ENCODE peak calls at places on chromosome X, in eight cellular contexts. V is A549; X is tibial nerve; W is GM23248; T is psoas muscle; M is effector memory CD4-positive, alpha-beta T cell; A is sigmoid colon; J is naive thymus-derived CD4-positive, alpha-beta T cell. F is an unnamed sample. For H3K9me3, the result is how much of the 10 kb centered on the place peaks cover.

GRCh38 chrX:109889289-109890006 is 113.5 kb upstream of the TMEM164 start:
- DNase-seq in T (no peak), J (no peak), W (peak), V (no peak), A (no peak), M (no peak), X (no peak), F (no peak)

GRCh38 chrX:80223922-80224579 is 196.2 kb upstream of the TENT5D start:
- DNase-seq in X (no peak), J (no peak), V (no peak), M (no peak), T (no peak), W (no peak), A (no peak), F (no peak)

GRCh38 chrX:68428431-68428830 is 4.9 kb downstream of the OPHN1 start:
- DNase-seq in A (no peak), M (no peak), V (no peak), W (peak), T (no peak), J (no peak), X (no peak), F (no peak)

GRCh38 chrX:68832101-68832416 is 3.2 kb downstream of the EFNB1 start:
- DNase-seq in X (no peak), V (no peak), M (no peak), A (peak), T (peak), W (peak), J (no peak), F (peak)

GRCh38 chrX:13652256-13653021 is 502 bp upstream of the TCEANC start:
- DNase-seq in X (no peak), V (peak), A (no peak), W (peak), T (no peak), J (no peak), M (no peak), F (no peak)

GRCh38 chrX:144896323-144896722 is 351.0 kb upstream of the SPANXN1 start:
- DNase-seq in X (no peak), A (no peak), W (peak), T (no peak), V (no peak), J (no peak), M (no peak), F (no peak)

GRCh38 chrX:120731386-120731785 is 101.5 kb upstream of the C1GALT1C1 start:
- DNase-seq in V (no peak), M (no peak), A (no peak), W (peak), J (no peak), T (no peak), X (no peak), F (no peak)

GRCh38 chrX:2984342-2984741 is 22.0 kb upstream of the ARSH start:
- DNase-seq in X (no peak), J (no peak), A (no peak), M (no peak), V (no peak), T (no peak), W (no peak), F (no peak)

GRCh38 chrX:135625995-135626394 is 87.4 kb upstream of the CT45A1 start:
- DNase-seq in M (no peak), J (no peak), W (peak), A (no peak), T (no peak), V (no peak), X (no peak), F (no peak)

GRCh38 chrX:68936608-68937007 is 107.8 kb downstream of the EFNB1 start:
- DNase-seq in J (no peak), M (no peak), X (no peak), V (no peak), A (peak), T (no peak), W (peak), F (no peak)

GRCh38 chrX:115968436-115969252 is 201.9 kb upstream of the AGTR2 start:
- DNase-seq in W (peak), A (peak), J (no peak), T (peak), X (peak), M (no peak), V (peak), F (peak)

GRCh38 chrX:38375888-38376287 is 23.5 kb downstream of the OTC start:
- DNase-seq in V (peak), A (no peak), W (peak), M (no peak), T (no peak), J (no peak), X (no peak), F (no peak)

GRCh38 chrX:103360916-103361315 is 4.6 kb downstream of the TCEAL9 start:
- DNase-seq in W (no peak), V (no peak), M (no peak), J (no peak), T (no peak), X (no peak), A (no peak), F (no peak)

GRCh38 chrX:100829730-100830129 is 9.5 kb downstream of the CSTF2 start:
- DNase-seq in J (peak), V (no peak), X (no peak), M (no peak), T (no peak), A (no peak), W (peak), F (no peak)

GRCh38 chrX:22300130-22300529 is 27.4 kb downstream of the CBLL2 start:
- DNase-seq in J (no peak), T (no peak), X (no peak), M (no peak), W (peak), A (peak), V (no peak), F (no peak)

GRCh38 chrX:73767017-73767416 is 204.0 kb downstream of the CHIC1 start:
- DNase-seq in A (no peak), V (no peak), M (no peak), T (no peak), X (no peak), W (no peak), J (no peak), F (no peak)
- H3K9me3 ChIP-seq in A (under half), V (under half), M (under half), T (under half), X (under half), W (under half), J (under half), F (under half)

DNA sequence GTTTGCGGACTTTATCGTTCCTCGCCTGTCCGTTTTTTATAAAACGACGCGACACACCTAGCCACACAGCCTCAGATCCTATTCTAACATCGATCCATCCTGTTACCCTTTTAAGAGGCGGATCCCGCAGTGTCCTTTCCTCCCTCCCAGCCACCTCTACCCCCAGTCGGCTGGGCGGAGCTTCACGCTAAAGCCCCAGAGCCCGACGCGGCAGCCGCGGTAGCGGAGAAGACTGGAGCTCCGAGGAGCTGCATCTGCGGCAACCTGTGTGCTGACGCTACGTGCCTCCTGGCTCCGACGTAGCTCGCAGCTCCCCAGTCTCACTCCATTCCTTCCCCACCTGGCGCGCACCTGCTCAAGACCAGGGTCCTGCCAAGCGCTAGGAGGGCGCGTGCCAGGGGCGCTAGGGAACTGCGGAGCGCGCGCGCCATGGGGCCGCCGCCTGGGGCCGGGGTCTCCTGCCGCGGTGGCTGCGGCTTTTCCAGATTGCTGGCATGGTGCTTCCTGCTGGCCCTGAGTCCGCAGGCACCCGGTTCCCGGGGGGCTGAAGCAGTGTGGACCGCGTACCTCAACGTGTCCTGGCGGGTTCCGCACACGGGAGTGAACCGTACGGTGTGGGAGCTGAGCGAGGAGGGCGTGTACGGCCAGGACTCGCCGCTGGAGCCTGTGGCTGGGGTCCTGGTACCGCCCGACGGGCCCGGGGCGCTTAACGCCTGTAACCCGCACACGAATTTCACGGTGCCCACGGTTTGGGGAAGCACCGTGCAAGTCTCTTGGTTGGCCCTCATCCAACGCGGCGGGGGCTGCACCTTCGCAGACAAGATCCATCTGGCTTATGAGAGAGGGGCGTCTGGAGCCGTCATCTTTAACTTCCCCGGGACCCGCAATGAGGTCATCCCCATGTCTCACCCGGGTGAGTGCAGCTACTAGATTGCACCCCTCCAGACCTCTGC is at the start of gene RNF128:
- DNase-seq in X (no peak), T (peak), M (no peak), V (peak), A (no peak), W (peak), J (no peak), F (peak)
- H3K27ac ChIP-seq in X (no peak), T (peak), M (no peak), V (no peak), A (no peak), W (no peak), J (no peak), F (peak)

GRCh38 chrX:65883556-65883955 is 156.3 kb downstream of the VSIG4 start:
- DNase-seq in M (no peak), A (no peak), X (no peak), W (no peak), T (no peak), V (no peak), J (no peak), F (no peak)
- H3K9me3 ChIP-seq in M (under half), A (under half), X (under half), W (under half), T (under half), V (under half), J (under half), F (under half)

GRCh38 chrX:39681885-39682284 is 415.9 kb downstream of the BCOR start:
- DNase-seq in T (no peak), V (no peak), X (no peak), J (no peak), M (no peak), A (no peak), W (no peak), F (no peak)
- H3K27ac ChIP-seq in T (no peak), V (no peak), X (no peak), J (no peak), M (no peak), A (no peak), W (no peak), F (no peak)

DNA sequence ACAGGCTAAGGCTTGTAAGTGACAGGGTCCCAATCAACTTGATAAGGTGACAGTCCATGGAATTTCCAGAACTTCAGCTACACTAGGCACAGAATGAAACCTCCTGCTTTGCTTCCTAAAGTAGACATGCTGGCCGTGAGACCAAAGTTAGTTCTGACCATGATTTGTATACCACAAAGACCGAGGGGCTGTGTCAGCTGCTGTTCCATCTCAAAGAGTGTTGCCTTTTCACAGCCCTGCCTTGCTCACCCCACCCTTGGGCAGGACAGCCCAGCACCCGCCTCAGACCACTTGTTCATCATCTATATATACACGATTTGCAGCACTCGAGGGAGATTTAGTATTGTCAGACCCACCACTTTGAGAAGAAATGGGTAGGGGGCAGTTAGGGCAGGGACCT is 5.3 kb downstream of the IDS start:
- DNase-seq in X (no peak), A (no peak), W (no peak), M (no peak), V (no peak), T (no peak), J (no peak), F (no peak)
- H3K9me3 ChIP-seq in X (under half), A (under half), W (under half), M (under half), V (under half), T (under half), J (under half), F (under half)

DNA sequence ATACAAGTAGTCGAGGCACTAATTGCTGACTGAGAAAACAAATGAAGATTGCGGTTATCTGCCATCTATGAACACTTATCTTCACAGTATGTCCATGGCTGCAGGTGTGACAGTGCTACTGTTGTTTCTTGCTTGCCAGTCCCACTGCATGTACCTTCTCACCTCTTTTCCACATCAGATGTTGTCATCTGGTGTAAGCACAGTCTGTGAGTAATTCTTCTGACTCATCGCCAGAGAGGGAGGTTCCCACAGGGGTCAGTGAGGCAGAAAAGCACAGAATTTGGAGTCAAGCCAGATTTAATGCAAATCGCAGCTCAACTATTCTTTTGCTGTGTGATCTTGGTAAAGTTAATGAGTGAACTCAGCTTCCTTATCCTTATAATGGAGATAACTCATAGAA is 144.4 kb downstream of the GLRA2 start:
- DNase-seq in J (no peak), M (no peak), X (no peak), W (peak), A (no peak), V (peak), T (no peak), F (no peak)
- H3K27ac ChIP-seq in J (no peak), M (no peak), X (no peak), W (no peak), A (no peak), V (peak), T (no peak), F (no peak)

F was measured in lower lobe of right lung.